ENCODE peak calls at places on chromosomes 13 and 19, in five cellular contexts. C is tibial nerve; Z is renal cortical epithelial cell; H is COR-L47; R is CD8-positive, alpha-beta T cell. Y is an unnamed sample.

GRCh38 chr13:102286326-102286725 is 115.5 kb downstream of the FGF14 start:
- DNase-seq in C (no peak), H (no peak), R (no peak), Z (peak; percentile 100), Y (peak; percentile 90)

GRCh38 chr19:2164020-2164988 is 571 bp downstream of the DOT1L start:
- DNase-seq in H (no peak), Z (no peak), R (no peak), C (no peak), Y (no peak)

GRCh38 chr13:91017031-91017668 is 330.3 kb upstream of the MIR17HG start:
- DNase-seq in H (peak; percentile 42), Z (peak; percentile 50), C (no peak), R (no peak), Y (peak; percentile 80)

GRCh38 chr19:18839465-18840287 is 7.9 kb downstream of the UPF1 start:
- DNase-seq in C (no peak), Z (peak; percentile 28), R (no peak), H (no peak), Y (no peak)

GRCh38 chr19:51712461-51713081 is 11.2 kb downstream of the HAS1 start:
- DNase-seq in R (no peak), Z (peak; percentile 49), C (no peak), H (peak; percentile 37), Y (peak; percentile 79)

GRCh38 chr13:51739403-51740112 is 64.4 kb downstream of the DHRS12 start:
- DNase-seq in H (no peak), Z (no peak), R (no peak), C (peak; percentile 35), Y (no peak)

GRCh38 chr13:99590519-99591011 is 89.3 kb downstream of the TM9SF2 start:
- DNase-seq in R (no peak), C (no peak), H (no peak), Z (no peak), Y (no peak)

GRCh38 chr13:97953376-97953970 is at the start of gene IPO5:
- DNase-seq in R (no peak), H (no peak), Z (peak; percentile 26), C (no peak), Y (no peak)

GRCh38 chr19:17052439-17052838 is 22.8 kb downstream of the HAUS8 start:
- DNase-seq in R (peak; percentile 20), Z (peak; percentile 23), H (no peak), C (no peak), Y (peak; percentile 63)

GRCh38 chr13:41458939-41459753 is 1.8 kb downstream of the RGCC start:
- DNase-seq in Z (peak; percentile 41), C (no peak), R (peak; percentile 67), H (no peak), Y (peak; percentile 56)

GRCh38 chr19:10193666-10194499 is 870 bp downstream of the DNMT1 start:
- DNase-seq in H (peak; percentile 41), R (no peak), C (no peak), Z (peak; percentile 45), Y (peak; percentile 47)

GRCh38 chr13:41563501-41564001 is 106.2 kb downstream of the RGCC start:
- DNase-seq in Z (peak; percentile 45), H (no peak), R (no peak), C (no peak), Y (no peak)

GRCh38 chr13:93296584-93296983 is 70.0 kb downstream of the GPC6 start:
- DNase-seq in C (no peak), R (no peak), H (no peak), Z (no peak), Y (no peak)

GRCh38 chr19:36605839-36606478 is 846 bp downstream of the ZNF382 start:
- DNase-seq in C (no peak), R (no peak), Z (peak; percentile 18), H (no peak), Y (no peak)

GRCh38 chr13:70894258-70894657 is 786.0 kb upstream of the KLHL1 start:
- DNase-seq in H (no peak), R (no peak), C (no peak), Z (no peak), Y (no peak)

GRCh38 chr19:53183146-53183545 is 10.0 kb downstream of the ZNF665 start:
- DNase-seq in H (no peak), C (no peak), Z (no peak), R (no peak), Y (no peak)

GRCh38 chr19:55461974-55462628 is 659 bp upstream of the ISOC2 start:
- DNase-seq in C (no peak), Z (peak; percentile 40), H (peak; percentile 29), R (no peak), Y (peak; percentile 34)

GRCh38 chr13:36533806-36534205 is 101.5 kb downstream of the CCNA1 start:
- DNase-seq in Z (peak; percentile 56), H (no peak), R (no peak), C (no peak), Y (peak; percentile 85)

GRCh38 chr13:46179576-46180368 is 2.2 kb downstream of the LCP1 start:
- DNase-seq in Z (no peak), C (no peak), R (peak; percentile 72), H (no peak), Y (no peak)

GRCh38 chr19:4694211-4694987 is 24.3 kb upstream of the MYDGF start:
- DNase-seq in Z (peak; percentile 94), H (no peak), C (no peak), R (no peak), Y (peak; percentile 100)

GRCh38 chr13:98796798-98797197 is 44.3 kb upstream of the SLC15A1 start:
- DNase-seq in Z (no peak), H (no peak), R (no peak), C (no peak), Y (no peak)

GRCh38 chr13:109254271-109254670 is 532.1 kb downstream of the IRS2 start:
- DNase-seq in C (no peak), R (no peak), H (no peak), Z (no peak), Y (peak; percentile 34)

GRCh38 chr13:29483211-29483610 is 112.3 kb downstream of the SLC7A1 start:
- DNase-seq in R (no peak), C (no peak), H (no peak), Z (no peak), Y (no peak)

GRCh38 chr13:80590551-80590950 is 249.6 kb upstream of the SPRY2 start:
- DNase-seq in H (no peak), C (no peak), Z (no peak), R (no peak), Y (no peak)

GRCh38 chr19:37468961-37469777 is at the start of gene ZNF570:
- DNase-seq in R (peak; percentile 87), Z (peak; percentile 69), C (peak; percentile 73), H (peak; percentile 81), Y (no peak)

Y was measured in MCF 10A.